ENCODE peak calls at places on chromosomes 11 and 22, in four cellular contexts. One of them, this sample, is unnamed.
A peak's percentile ranks its signal among the peaks of the same experiment; 100 is the strongest.

GRCh38 chr11:86245369-86246292 is 1.1 kb downstream of the EED start:
- DNase-seq in brain microvascular endothelial cell: no peak
- DNase-seq in fibroblast of pulmonary artery: peak; percentile 18
- DNase-seq in cardiac muscle cell: peak; percentile 14
- DNase-seq in this sample: no peak

GRCh38 chr11:118169300-118170140 is 6.9 kb downstream of the SCN2B start:
- DNase-seq in fibroblast of pulmonary artery: no peak
- DNase-seq in cardiac muscle cell: no peak
- DNase-seq in brain microvascular endothelial cell: no peak
- DNase-seq in this sample: no peak

GRCh38 chr11:96137357-96137756 is 205.6 kb downstream of the MAML2 start:
- DNase-seq in brain microvascular endothelial cell: no peak
- DNase-seq in fibroblast of pulmonary artery: peak; percentile 48
- DNase-seq in cardiac muscle cell: no peak
- DNase-seq in this sample: no peak

GRCh38 chr11:79950741-79951140 is 509.9 kb upstream of the TENM4 start:
- DNase-seq in fibroblast of pulmonary artery: no peak
- DNase-seq in cardiac muscle cell: no peak
- DNase-seq in brain microvascular endothelial cell: no peak
- DNase-seq in this sample: no peak

GRCh38 chr22:31726692-31727091 is 23.2 kb downstream of the PRR14L start:
- DNase-seq in brain microvascular endothelial cell: no peak
- DNase-seq in cardiac muscle cell: no peak
- DNase-seq in fibroblast of pulmonary artery: no peak
- DNase-seq in this sample: no peak

GRCh38 chr11:102367364-102367763 is 20.4 kb downstream of the BIRC2 start:
- DNase-seq in cardiac muscle cell: no peak
- DNase-seq in fibroblast of pulmonary artery: peak; percentile 54
- DNase-seq in brain microvascular endothelial cell: no peak
- DNase-seq in this sample: no peak

GRCh38 chr11:118744001-118744400 is 47.0 kb downstream of the DDX6 start:
- DNase-seq in cardiac muscle cell: no peak
- DNase-seq in brain microvascular endothelial cell: no peak
- DNase-seq in fibroblast of pulmonary artery: no peak
- DNase-seq in this sample: peak; percentile 47

GRCh38 chr11:131652231-131652630 is 281.8 kb downstream of the NTM start:
- DNase-seq in cardiac muscle cell: no peak
- DNase-seq in brain microvascular endothelial cell: no peak
- DNase-seq in fibroblast of pulmonary artery: no peak
- DNase-seq in this sample: no peak

GRCh38 chr11:126112547-126112946 is 49.9 kb upstream of the CDON start:
- DNase-seq in fibroblast of pulmonary artery: peak; percentile 49
- DNase-seq in brain microvascular endothelial cell: peak; percentile 48
- DNase-seq in cardiac muscle cell: no peak
- DNase-seq in this sample: peak; percentile 46

GRCh38 chr22:46659059-46659790 is 39.0 kb downstream of the GRAMD4 start:
- DNase-seq in fibroblast of pulmonary artery: no peak
- DNase-seq in brain microvascular endothelial cell: no peak
- DNase-seq in cardiac muscle cell: no peak
- DNase-seq in this sample: no peak

GRCh38 chr11:45374632-45375031 is 88.5 kb upstream of the SYT13 start:
- DNase-seq in fibroblast of pulmonary artery: no peak
- DNase-seq in brain microvascular endothelial cell: no peak
- DNase-seq in cardiac muscle cell: no peak
- DNase-seq in this sample: no peak

GRCh38 chr22:26852176-26852575 is 194.8 kb downstream of the MIAT start:
- DNase-seq in fibroblast of pulmonary artery: no peak
- DNase-seq in cardiac muscle cell: peak; percentile 59
- DNase-seq in brain microvascular endothelial cell: no peak
- DNase-seq in this sample: no peak

GRCh38 chr11:125166347-125166841 is 1.8 kb downstream of the PKNOX2 start:
- DNase-seq in cardiac muscle cell: peak; percentile 44
- DNase-seq in fibroblast of pulmonary artery: peak; percentile 33
- DNase-seq in brain microvascular endothelial cell: no peak
- DNase-seq in this sample: no peak

GRCh38 chr11:135073870-135074269 is 661.8 kb upstream of the B3GAT1 start:
- DNase-seq in brain microvascular endothelial cell: no peak
- DNase-seq in cardiac muscle cell: no peak
- DNase-seq in fibroblast of pulmonary artery: no peak
- DNase-seq in this sample: no peak

GRCh38 chr11:135073444-135073843 is 661.4 kb upstream of the B3GAT1 start:
- DNase-seq in cardiac muscle cell: no peak
- DNase-seq in fibroblast of pulmonary artery: no peak
- DNase-seq in brain microvascular endothelial cell: no peak
- DNase-seq in this sample: no peak

GRCh38 chr11:135075740-135076139 is 663.7 kb upstream of the B3GAT1 start:
- DNase-seq in brain microvascular endothelial cell: peak; percentile 59
- DNase-seq in cardiac muscle cell: peak; percentile 22
- DNase-seq in fibroblast of pulmonary artery: peak; percentile 39
- DNase-seq in this sample: no peak

GRCh38 chr11:135069884-135070283 is 657.8 kb upstream of the B3GAT1 start:
- DNase-seq in cardiac muscle cell: no peak
- DNase-seq in fibroblast of pulmonary artery: no peak
- DNase-seq in brain microvascular endothelial cell: no peak
- DNase-seq in this sample: no peak

DNA sequence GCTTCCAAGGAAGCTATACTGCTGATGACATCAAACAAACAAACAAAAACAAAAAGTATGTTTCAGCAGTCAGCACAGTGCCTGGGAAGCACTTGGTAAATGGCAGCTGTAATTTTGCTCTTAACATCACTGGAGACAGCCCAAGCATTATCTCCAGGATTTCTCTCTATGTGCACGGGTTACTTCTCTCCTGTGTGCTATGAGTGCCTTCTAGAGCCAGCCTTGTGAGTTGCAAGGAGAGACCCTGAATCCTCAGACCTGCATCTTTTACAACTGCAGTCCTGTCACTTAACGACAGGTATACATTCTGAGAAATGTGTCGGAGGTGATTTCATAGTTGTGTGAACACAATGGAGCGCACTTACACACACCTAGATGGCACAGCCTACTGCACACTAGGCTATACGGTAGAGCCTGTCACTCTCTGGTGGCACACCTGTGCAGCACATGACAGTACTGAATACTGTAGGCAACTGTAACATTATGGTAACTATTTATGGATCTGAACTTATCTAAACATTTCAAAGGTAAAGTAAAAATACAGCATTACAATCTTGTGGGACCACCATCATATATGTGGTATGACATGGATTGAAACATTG is 662.5 kb upstream of the B3GAT1 start:
- DNase-seq in brain microvascular endothelial cell: no peak
- DNase-seq in cardiac muscle cell: no peak
- DNase-seq in fibroblast of pulmonary artery: no peak
- DNase-seq in this sample: no peak
- TF ChIP-seq CTCF in brain microvascular endothelial cell: peak; percentile 47
- TF ChIP-seq CTCF in cardiac muscle cell: no peak
- TF ChIP-seq CTCF in fibroblast of pulmonary artery: peak; percentile 22
- TF ChIP-seq CTCF in this sample: peak; percentile 23

GRCh38 chr11:221998-222789 is 13.9 kb downstream of the SIRT3 start:
- DNase-seq in brain microvascular endothelial cell: no peak
- DNase-seq in fibroblast of pulmonary artery: no peak
- DNase-seq in cardiac muscle cell: no peak
- DNase-seq in this sample: no peak

GRCh38 chr11:223026-223789 is 12.9 kb downstream of the SIRT3 start:
- DNase-seq in brain microvascular endothelial cell: no peak
- DNase-seq in fibroblast of pulmonary artery: no peak
- DNase-seq in cardiac muscle cell: no peak
- DNase-seq in this sample: no peak

GRCh38 chr11:223921-224320 is 12.2 kb downstream of the SIRT3 start:
- DNase-seq in brain microvascular endothelial cell: no peak
- DNase-seq in cardiac muscle cell: no peak
- DNase-seq in fibroblast of pulmonary artery: no peak
- DNase-seq in this sample: no peak

GRCh38 chr11:218815-219593 is 11.5 kb downstream of the RIC8A start:
- DNase-seq in cardiac muscle cell: no peak
- DNase-seq in fibroblast of pulmonary artery: no peak
- DNase-seq in brain microvascular endothelial cell: no peak
- DNase-seq in this sample: no peak

DNA sequence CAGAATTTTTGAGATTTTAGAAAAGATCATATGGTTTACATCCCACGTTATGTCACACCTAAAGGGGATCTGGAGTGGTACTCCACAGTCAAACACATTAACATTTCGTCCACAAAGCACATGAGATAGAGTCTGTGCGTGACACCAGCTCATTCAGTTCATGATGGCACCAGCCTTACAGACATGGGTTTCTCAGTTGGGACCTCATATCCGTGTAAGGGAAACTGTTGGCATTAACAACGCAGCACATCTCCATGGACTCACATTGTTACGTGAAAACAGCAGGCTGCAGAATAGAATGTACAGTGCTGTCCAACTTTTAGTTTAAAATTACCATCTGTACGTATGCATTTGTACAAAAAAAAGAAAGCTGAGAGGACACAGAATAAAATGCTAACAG is 14.0 kb downstream of the RIC8A start:
- DNase-seq in cardiac muscle cell: no peak
- DNase-seq in brain microvascular endothelial cell: no peak
- DNase-seq in fibroblast of pulmonary artery: no peak
- DNase-seq in this sample: no peak
- H3K4me3 ChIP-seq in cardiac muscle cell: no peak overlapping the region
- H3K4me3 ChIP-seq in brain microvascular endothelial cell: no peak overlapping the region
- H3K4me3 ChIP-seq in fibroblast of pulmonary artery: no peak overlapping the region
- H3K4me3 ChIP-seq in this sample: no peak overlapping the region

GRCh38 chr11:133966924-133967598 is 10.3 kb upstream of the IGSF9B start:
- DNase-seq in cardiac muscle cell: peak; percentile 30
- DNase-seq in fibroblast of pulmonary artery: no peak
- DNase-seq in brain microvascular endothelial cell: no peak
- DNase-seq in this sample: no peak
- TF ChIP-seq CTCF in cardiac muscle cell: peak; percentile 27
- TF ChIP-seq CTCF in fibroblast of pulmonary artery: peak; percentile 1
- TF ChIP-seq CTCF in brain microvascular endothelial cell: peak; percentile 15
- TF ChIP-seq CTCF in this sample: peak; percentile 29

GRCh38 chr11:104799251-104799650 is 99.0 kb downstream of the CASP12 start:
- DNase-seq in brain microvascular endothelial cell: no peak
- DNase-seq in fibroblast of pulmonary artery: no peak
- DNase-seq in cardiac muscle cell: no peak
- DNase-seq in this sample: no peak

GRCh38 chr11:104803770-104804169 is 94.5 kb downstream of the CASP12 start:
- DNase-seq in fibroblast of pulmonary artery: no peak
- DNase-seq in cardiac muscle cell: no peak
- DNase-seq in brain microvascular endothelial cell: no peak
- DNase-seq in this sample: no peak

GRCh38 chr11:104795511-104796213 is 102.6 kb downstream of the CASP12 start:
- DNase-seq in brain microvascular endothelial cell: no peak
- DNase-seq in cardiac muscle cell: no peak
- DNase-seq in fibroblast of pulmonary artery: no peak
- DNase-seq in this sample: no peak

GRCh38 chr11:104792861-104793260 is 105.4 kb downstream of the CASP12 start:
- DNase-seq in cardiac muscle cell: peak; percentile 91
- DNase-seq in brain microvascular endothelial cell: no peak
- DNase-seq in fibroblast of pulmonary artery: no peak
- DNase-seq in this sample: no peak

GRCh38 chr11:104798794-104799193 is 99.5 kb downstream of the CASP12 start:
- DNase-seq in cardiac muscle cell: no peak
- DNase-seq in fibroblast of pulmonary artery: no peak
- DNase-seq in brain microvascular endothelial cell: no peak
- DNase-seq in this sample: no peak
- H3K4me3 ChIP-seq in cardiac muscle cell: no peak overlapping the region
- H3K4me3 ChIP-seq in fibroblast of pulmonary artery: no peak overlapping the region
- H3K4me3 ChIP-seq in brain microvascular endothelial cell: no peak overlapping the region
- H3K4me3 ChIP-seq in this sample: no peak overlapping the region

DNA sequence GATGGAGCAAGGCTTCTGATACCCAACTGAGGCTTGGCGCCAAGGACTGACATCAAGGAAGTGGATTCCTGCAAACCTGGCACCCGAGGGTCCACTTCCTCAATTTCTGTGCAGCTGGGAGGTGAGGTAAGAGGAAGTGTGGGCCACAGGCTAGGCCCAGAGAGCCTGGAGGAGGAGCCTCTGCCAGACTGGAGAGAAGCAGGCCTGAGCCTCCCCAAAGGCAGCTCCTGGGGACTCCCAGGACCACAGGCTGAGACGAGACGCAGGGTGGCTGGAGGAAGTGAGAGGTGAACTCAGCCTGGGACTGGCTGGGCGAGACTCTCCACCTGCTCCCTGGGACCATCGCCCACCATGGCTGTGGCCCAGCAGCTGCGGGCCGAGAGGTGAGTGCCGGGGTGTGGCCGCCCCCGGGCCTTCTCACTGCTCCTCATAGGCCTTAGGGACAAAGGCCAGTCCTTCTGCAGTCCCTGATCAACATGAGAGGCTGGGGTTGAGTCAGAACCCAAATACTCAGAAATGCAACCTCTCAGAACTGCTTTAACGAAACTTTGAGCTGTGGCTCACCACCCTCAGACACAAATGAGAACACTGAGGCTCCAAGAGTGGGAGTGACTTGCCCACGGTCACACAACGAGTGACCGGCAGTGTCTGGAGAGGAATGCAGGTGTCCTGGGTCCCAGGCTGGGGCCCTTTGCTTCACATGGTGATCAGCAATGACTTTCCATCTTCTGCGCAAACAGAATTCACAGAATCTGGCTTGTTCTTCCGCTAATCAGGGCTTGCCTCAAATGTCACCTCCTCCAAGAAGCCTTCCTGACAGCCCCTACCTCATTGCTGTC is at the start of gene NCF4:
- DNase-seq in fibroblast of pulmonary artery: no peak
- DNase-seq in brain microvascular endothelial cell: no peak
- DNase-seq in cardiac muscle cell: no peak
- DNase-seq in this sample: no peak
- TF ChIP-seq CTCF in fibroblast of pulmonary artery: no peak
- TF ChIP-seq CTCF in brain microvascular endothelial cell: no peak
- TF ChIP-seq CTCF in cardiac muscle cell: no peak
- TF ChIP-seq CTCF in this sample: no peak

DNA sequence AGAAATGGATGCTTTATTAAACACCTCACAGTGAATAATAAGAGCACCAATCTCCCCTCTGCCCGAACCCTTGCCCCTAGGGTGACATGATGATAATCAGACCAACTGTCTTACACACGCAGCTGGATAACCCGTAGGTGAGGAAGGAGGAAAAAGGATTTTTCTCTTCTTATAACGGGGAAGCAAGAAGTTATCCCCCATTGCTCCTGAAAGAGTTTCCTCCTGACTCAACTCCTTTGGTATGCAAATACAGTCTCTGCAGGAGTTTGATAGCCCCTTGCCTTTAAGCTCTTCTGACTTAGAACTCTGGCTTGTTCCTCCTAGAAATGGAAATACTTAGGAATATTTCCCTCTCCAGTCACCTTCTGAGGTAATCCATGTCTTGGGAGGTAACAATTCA is 455.8 kb downstream of the TMEM135 start:
- DNase-seq in cardiac muscle cell: no peak
- DNase-seq in brain microvascular endothelial cell: no peak
- DNase-seq in fibroblast of pulmonary artery: no peak
- DNase-seq in this sample: no peak
- H3K4me3 ChIP-seq in cardiac muscle cell: no peak overlapping the region
- H3K4me3 ChIP-seq in brain microvascular endothelial cell: no peak overlapping the region
- H3K4me3 ChIP-seq in fibroblast of pulmonary artery: no peak overlapping the region
- H3K4me3 ChIP-seq in this sample: no peak overlapping the region